ENCODE peak calls at places on chromosomes 4 and X, in eight cellular contexts. R is right atrium auricular region; S is NCI-H1092; X is activated CD4-positive, alpha-beta T cell treated with anti-CD3 and anti-CD28 coated beads, Interleukin-2, amount 10 ng/mL, durations not matched to agents 7 days and 5 days; V is A172; W is NCI-H82; Y is cardiac fibroblast; B is iris pigment epithelial cell. J is an unnamed sample.

GRCh38 chr4:791866-792630 is 33.9 kb downstream of the CPLX1 start:
- DNase-seq in R (no peak), S (no peak), X (peak; percentile 55), V (no peak), W (no peak), Y (peak; percentile 31), B (peak; percentile 24), J (no peak)

GRCh38 chr4:5361968-5362367 is 310.7 kb downstream of the STK32B start:
- DNase-seq in R (no peak), S (no peak), X (peak; percentile 14), V (no peak), W (no peak), Y (peak; percentile 15), B (peak; percentile 19), J (peak; percentile 36)

GRCh38 chr4:153177841-153178240 is 26.4 kb upstream of the TRIM2 start:
- DNase-seq in R (no peak), S (no peak), X (no peak), V (no peak), W (no peak), Y (no peak), B (no peak), J (no peak)

GRCh38 chr4:123588631-123589223 is 192.1 kb downstream of the SPRY1 start:
- DNase-seq in R (no peak), S (no peak), X (no peak), V (peak; percentile 40), W (no peak), Y (peak; percentile 36), B (no peak), J (no peak)

GRCh38 chr4:94448815-94449375 is 2.8 kb upstream of the PDLIM5 start:
- DNase-seq in R (no peak), S (no peak), X (no peak), V (no peak), W (peak; percentile 62), Y (no peak), B (no peak), J (no peak)

GRCh38 chrX:133681416-133681815 is 266.1 kb upstream of the GPC4 start:
- DNase-seq in R (no peak), S (no peak), X (no peak), V (no peak), W (no peak), Y (no peak), B (no peak), J (no peak)

GRCh38 chr4:91113130-91113706 is 986.0 kb downstream of the CCSER1 start:
- DNase-seq in R (no peak), S (peak; percentile 37), X (no peak), V (peak; percentile 32), W (peak; percentile 49), Y (peak; percentile 51), B (peak; percentile 33), J (peak; percentile 45)

GRCh38 chr4:169253904-169254303 is 16.9 kb downstream of the SH3RF1 start:
- DNase-seq in R (no peak), S (no peak), X (no peak), V (peak; percentile 79), W (no peak), Y (peak; percentile 56), B (peak; percentile 94), J (peak; percentile 90)

GRCh38 chrX:134948333-134949241 is 42.2 kb upstream of the SMIM10 start:
- DNase-seq in R (no peak), S (no peak), X (no peak), V (peak; percentile 85), W (no peak), Y (peak; percentile 83), B (peak; percentile 78), J (peak; percentile 89)

GRCh38 chr4:99723555-99724450 is 66.2 kb upstream of the C4orf54 start:
- DNase-seq in R (peak; percentile 68), S (no peak), X (no peak), V (peak; percentile 82), W (no peak), Y (peak; percentile 84), B (peak; percentile 75), J (peak; percentile 49)

GRCh38 chr4:10018818-10019438 is 2.4 kb downstream of the SLC2A9 start:
- DNase-seq in R (peak; percentile 99), S (peak; percentile 93), X (peak; percentile 94), V (no peak), W (peak; percentile 85), Y (peak; percentile 99), B (peak; percentile 98), J (peak; percentile 98)

GRCh38 chrX:107823456-107823855 is 2.2 kb upstream of the MID2 start:
- DNase-seq in R (no peak), S (no peak), X (no peak), V (no peak), W (no peak), Y (peak; percentile 86), B (peak; percentile 92), J (peak; percentile 91)